ENCODE peak calls at places on chromosomes 5 and 9, in five cellular contexts. One of them, this sample, is unnamed.

GRCh38 chr5:96702503-96703383 is 40.6 kb downstream of the CAST start:
- DNase-seq in NCI-H345: no peak
- DNase-seq in HEK293T: peak; percentile 87
- DNase-seq in globus pallidus: peak; percentile 92
- DNase-seq in cardiac muscle cell: peak; percentile 92
- DNase-seq in this sample: peak; percentile 73

GRCh38 chr5:10710513-10711128 is 50.4 kb downstream of the DAP start:
- DNase-seq in NCI-H345: no peak
- DNase-seq in HEK293T: no peak
- DNase-seq in globus pallidus: no peak
- DNase-seq in cardiac muscle cell: no peak
- DNase-seq in this sample: no peak

GRCh38 chr9:93143830-93144530 is 9.9 kb upstream of the NINJ1 start:
- DNase-seq in NCI-H345: no peak
- DNase-seq in HEK293T: no peak
- DNase-seq in globus pallidus: peak; percentile 98
- DNase-seq in cardiac muscle cell: no peak
- DNase-seq in this sample: no peak

GRCh38 chr9:33025572-33026347 is 687 bp downstream of the DNAJA1 start:
- DNase-seq in NCI-H345: peak; percentile 78
- DNase-seq in HEK293T: peak; percentile 71
- DNase-seq in globus pallidus: peak; percentile 68
- DNase-seq in cardiac muscle cell: peak; percentile 78
- DNase-seq in this sample: peak; percentile 66

GRCh38 chr5:73902327-73903051 is 276.5 kb downstream of the ARHGEF28 start:
- DNase-seq in NCI-H345: peak; percentile 42
- DNase-seq in HEK293T: peak; percentile 54
- DNase-seq in globus pallidus: peak; percentile 47
- DNase-seq in cardiac muscle cell: peak; percentile 64
- DNase-seq in this sample: peak; percentile 67

GRCh38 chr5:173706700-173707099 is 90.2 kb upstream of the BOD1 start:
- DNase-seq in NCI-H345: no peak
- DNase-seq in HEK293T: no peak
- DNase-seq in globus pallidus: no peak
- DNase-seq in cardiac muscle cell: no peak
- DNase-seq in this sample: no peak

GRCh38 chr5:177086918-177087706 is 397 bp downstream of the FGFR4 start:
- DNase-seq in NCI-H345: peak; percentile 83
- DNase-seq in HEK293T: peak; percentile 92
- DNase-seq in globus pallidus: no peak
- DNase-seq in cardiac muscle cell: no peak
- DNase-seq in this sample: peak; percentile 74

GRCh38 chr5:666816-667498 is 26.2 kb downstream of the TPPP start:
- DNase-seq in NCI-H345: no peak
- DNase-seq in HEK293T: no peak
- DNase-seq in globus pallidus: no peak
- DNase-seq in cardiac muscle cell: no peak
- DNase-seq in this sample: no peak

GRCh38 chr9:16030513-16031185 is 477.8 kb downstream of the CCDC171 start:
- DNase-seq in NCI-H345: no peak
- DNase-seq in HEK293T: no peak
- DNase-seq in globus pallidus: no peak
- DNase-seq in cardiac muscle cell: no peak
- DNase-seq in this sample: no peak

GRCh38 chr9:116855881-116856662 is 169.0 kb downstream of the TRIM32 start:
- DNase-seq in NCI-H345: peak; percentile 38
- DNase-seq in HEK293T: no peak
- DNase-seq in globus pallidus: peak; percentile 3
- DNase-seq in cardiac muscle cell: no peak
- DNase-seq in this sample: no peak

GRCh38 chr9:73183917-73184861 is 32.5 kb downstream of the ANXA1 start:
- DNase-seq in NCI-H345: peak; percentile 8
- DNase-seq in HEK293T: no peak
- DNase-seq in globus pallidus: peak; percentile 31
- DNase-seq in cardiac muscle cell: peak; percentile 46
- DNase-seq in this sample: peak; percentile 23

GRCh38 chr9:89372230-89372816 is 54.0 kb downstream of the SECISBP2 start:
- DNase-seq in NCI-H345: no peak
- DNase-seq in HEK293T: no peak
- DNase-seq in globus pallidus: no peak
- DNase-seq in cardiac muscle cell: no peak
- DNase-seq in this sample: no peak

GRCh38 chr9:89309166-89309565 is 1.8 kb upstream of the CKS2 start:
- DNase-seq in NCI-H345: no peak
- DNase-seq in HEK293T: no peak
- DNase-seq in globus pallidus: no peak
- DNase-seq in cardiac muscle cell: no peak
- DNase-seq in this sample: no peak

GRCh38 chr5:151202381-151203139 is 21.3 kb downstream of the CCDC69 start:
- DNase-seq in NCI-H345: no peak
- DNase-seq in HEK293T: no peak
- DNase-seq in globus pallidus: no peak
- DNase-seq in cardiac muscle cell: no peak
- DNase-seq in this sample: no peak

GRCh38 chr5:10351882-10352395 is 1.6 kb upstream of the MARCHF6 start:
- DNase-seq in NCI-H345: no peak
- DNase-seq in HEK293T: no peak
- DNase-seq in globus pallidus: no peak
- DNase-seq in cardiac muscle cell: no peak
- DNase-seq in this sample: no peak

GRCh38 chr9:107685901-107686300 is 196.3 kb upstream of the KLF4 start:
- DNase-seq in NCI-H345: peak; percentile 15
- DNase-seq in HEK293T: no peak
- DNase-seq in globus pallidus: no peak
- DNase-seq in cardiac muscle cell: no peak
- DNase-seq in this sample: no peak

GRCh38 chr9:121563881-121564460 is 64.3 kb upstream of the GGTA1 start:
- DNase-seq in NCI-H345: no peak
- DNase-seq in HEK293T: no peak
- DNase-seq in globus pallidus: no peak
- DNase-seq in cardiac muscle cell: no peak
- DNase-seq in this sample: no peak

GRCh38 chr5:79974896-79975295 is 16.2 kb downstream of the MTX3 start:
- DNase-seq in NCI-H345: no peak
- DNase-seq in HEK293T: no peak
- DNase-seq in globus pallidus: no peak
- DNase-seq in cardiac muscle cell: no peak
- DNase-seq in this sample: no peak

GRCh38 chr5:116025831-116026230 is 6.4 kb upstream of the ARL14EPL start:
- DNase-seq in NCI-H345: no peak
- DNase-seq in HEK293T: no peak
- DNase-seq in globus pallidus: peak; percentile 71
- DNase-seq in cardiac muscle cell: no peak
- DNase-seq in this sample: no peak

GRCh38 chr9:137311171-137311970 is 9.3 kb upstream of the NRARP start:
- DNase-seq in NCI-H345: no peak
- DNase-seq in HEK293T: no peak
- DNase-seq in globus pallidus: no peak
- DNase-seq in cardiac muscle cell: no peak
- DNase-seq in this sample: peak; percentile 83

GRCh38 chr5:146345578-146346366 is 7.1 kb downstream of the POU4F3 start:
- DNase-seq in NCI-H345: peak; percentile 23
- DNase-seq in HEK293T: no peak
- DNase-seq in globus pallidus: no peak
- DNase-seq in cardiac muscle cell: no peak
- DNase-seq in this sample: no peak

This sample was measured in NCI-H774.